ENCODE peak calls at places on chromosomes 4 and X, in five cellular contexts. U, T, K, Q and B are unnamed samples. For H3K36me3, the result is how much of the 10 kb centered on the place peaks cover.

GRCh38 chr4:127648061-127648460 is 15.3 kb downstream of the INTU start:
- DNase-seq in T (no peak), U (no peak), Q (no peak), K (no peak), B (no peak)

GRCh38 chr4:171919314-171919713 is 106.1 kb downstream of the GALNTL6 start:
- DNase-seq in Q (no peak), K (no peak), T (no peak), U (no peak), B (no peak)

GRCh38 chr4:29756966-29757365 is 963.2 kb upstream of the PCDH7 start:
- DNase-seq in Q (peak), T (no peak), U (peak), K (no peak), B (no peak)

GRCh38 chrX:85828771-85829170 is 218.6 kb downstream of the CHM start:
- DNase-seq in U (no peak), K (no peak), T (no peak), Q (no peak), B (no peak)

GRCh38 chr4:76984127-76984526 is 34.6 kb downstream of the SEPTIN11 start:
- DNase-seq in K (no peak), Q (no peak), U (peak), T (no peak), B (no peak)

GRCh38 chr4:158538911-158539310 is 17.2 kb downstream of the RXFP1 start:
- DNase-seq in K (no peak), T (no peak), Q (no peak), U (no peak), B (no peak)

GRCh38 chrX:53654378-53654777 is 32.1 kb downstream of the HUWE1 start:
- DNase-seq in K (no peak), U (no peak), Q (no peak), T (no peak), B (no peak)

GRCh38 chrX:8345473-8345872 is 119.2 kb upstream of the VCX3B start:
- DNase-seq in U (peak), Q (no peak), T (no peak), K (no peak), B (no peak)

GRCh38 chr4:73068496-73069337 is 799 bp downstream of the COX18 start:
- DNase-seq in K (no peak), U (peak), Q (peak), T (no peak), B (peak)

GRCh38 chr4:147015531-147015930 is 69.9 kb upstream of the TTC29 start:
- DNase-seq in T (no peak), Q (no peak), U (no peak), K (no peak), B (no peak)

GRCh38 chrX:124212622-124213021 is 119.8 kb upstream of the TEX13D start:
- DNase-seq in Q (no peak), U (no peak), T (no peak), K (no peak), B (no peak)

GRCh38 chrX:100995469-100995868 is 26.0 kb downstream of the ARL13A start:
- DNase-seq in U (no peak), K (peak), T (no peak), Q (no peak), B (no peak)

GRCh38 chrX:69085151-69085550 is 80.1 kb downstream of the PJA1 start:
- DNase-seq in T (no peak), Q (no peak), U (no peak), K (no peak), B (no peak)

GRCh38 chr4:25770844-25771243 is 91.9 kb downstream of the SEL1L3 start:
- DNase-seq in T (no peak), K (no peak), Q (no peak), U (no peak), B (no peak)

GRCh38 chr4:136927172-136927571 is 605.1 kb downstream of the PCDH18 start:
- DNase-seq in U (peak), T (no peak), K (peak), Q (no peak), B (no peak)

GRCh38 chrX:2701600-2701999 is 10.5 kb downstream of the CD99 start:
- DNase-seq in U (no peak), K (no peak), T (no peak), Q (no peak), B (no peak)

DNA sequence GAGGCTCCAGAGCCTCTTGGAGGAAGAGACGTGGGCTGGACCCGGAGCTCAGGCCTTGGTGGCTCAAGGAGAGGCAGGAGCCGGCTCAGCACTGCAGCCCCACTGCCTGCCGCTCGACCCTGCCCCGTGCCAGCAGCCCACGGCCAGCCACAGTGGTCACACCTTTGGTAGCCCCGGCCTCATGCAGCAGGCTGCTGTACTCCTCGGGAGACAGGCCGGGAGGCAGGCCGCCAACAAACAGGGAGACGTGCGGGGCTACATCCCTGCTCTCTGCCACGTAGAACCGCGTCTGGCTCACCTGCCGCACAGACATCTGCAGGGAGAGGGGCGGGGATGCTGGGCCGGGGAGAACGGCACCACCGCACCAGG is 7.6 kb downstream of the DGKQ start:
- DNase-seq in U (no peak), T (no peak), Q (no peak), K (no peak), B (no peak)
- H3K36me3 ChIP-seq in U (under half), T (under half), Q (under half), K (under half), B (under half)

GRCh38 chr4:99636422-99636821 is 21.2 kb downstream of the C4orf54 start:
- DNase-seq in T (no peak), Q (no peak), K (no peak), U (no peak), B (no peak)
- H3K27ac ChIP-seq in T (peak), Q (no peak), K (no peak), U (no peak), B (no peak)

GRCh38 chr4:108080752-108081151 is 88.0 kb downstream of the LEF1 start:
- DNase-seq in K (no peak), Q (no peak), U (no peak), T (no peak), B (peak)
- H3K36me3 ChIP-seq in K (under half), Q (under half), U (under half), T (under half), B (under half)

GRCh38 chrX:134803551-134804183 is 145.4 kb upstream of the PLAC1 start:
- DNase-seq in K (no peak), T (no peak), U (peak), Q (no peak), B (peak)
- H3K27ac ChIP-seq in K (no peak), T (no peak), U (peak), Q (peak), B (peak)

GRCh38 chrX:1481636-1482529 is 29.2 kb upstream of the ASMTL start:
- DNase-seq in K (peak), U (peak), Q (peak), T (peak), B (peak)
- H3K36me3 ChIP-seq in K (under half), U (under half), Q (under half), T (under half), B (under half)

DNA sequence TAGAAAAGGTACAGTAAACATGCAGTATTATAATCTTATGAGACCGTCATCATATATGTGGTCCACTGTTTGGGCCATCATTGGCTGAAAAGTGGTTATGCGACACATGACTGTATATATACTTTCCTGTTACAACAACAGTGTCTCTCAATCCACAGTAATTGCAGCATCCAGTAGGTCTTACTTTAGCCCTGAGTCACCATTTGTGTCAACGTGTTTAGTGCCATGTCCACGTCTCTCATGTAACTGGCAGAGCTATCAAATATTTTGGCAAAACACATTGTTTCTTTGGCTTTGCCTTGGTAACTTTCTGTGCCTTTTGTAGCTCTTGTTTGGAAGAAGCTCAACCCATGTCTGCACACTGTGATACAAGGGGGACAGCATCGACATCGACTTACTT is 73.8 kb downstream of the CD38 start:
- DNase-seq in U (no peak), K (no peak), T (no peak), Q (no peak), B (no peak)
- H3K27ac ChIP-seq in U (no peak), K (no peak), T (no peak), Q (no peak), B (no peak)